ENCODE peak calls at places on chromosomes 11 and 22, in ten cellular contexts. Z is AG10803; J is HTR-8/SVneo; W is left lung; E is activated CD4-positive, alpha-beta T cell treated with anti-CD3 and anti-CD28 coated beads for 4 hours; M is SK-MEL-5; D is stimulated activated CD8-positive, alpha-beta memory T cell treated with anti-CD3 and anti-CD28 coated beads, Interleukin-12 subunit alpha, Interleukin-12 subunit beta, amount 100 ng/mL, for 4 hours; N is uterus; X is neuronal stem cell; P is Kasumi-1. Y is an unnamed sample.

GRCh38 chr22:48744283-48744641 is 1083.4 kb downstream of the BRD1 start:
- DNase-seq in E (no peak), M (no peak), Z (no peak), X (no peak), W (peak; percentile 66), D (no peak), N (no peak), J (no peak), P (no peak), Y (no peak)

GRCh38 chr22:38762607-38763006 is 6.8 kb upstream of the SUN2 start:
- DNase-seq in P (no peak), E (no peak), D (no peak), J (no peak), W (no peak), N (no peak), M (no peak), X (no peak), Z (no peak), Y (no peak)

GRCh38 chr11:78576549-78577097 is 2.0 kb upstream of the NARS2 start:
- DNase-seq in W (no peak), E (no peak), Z (no peak), M (no peak), P (peak; percentile 70), D (no peak), J (no peak), X (no peak), N (no peak), Y (no peak)

GRCh38 chr11:128970598-128971190 is 28.0 kb upstream of the TP53AIP1 start:
- DNase-seq in X (no peak), D (no peak), Z (no peak), J (no peak), M (no peak), E (no peak), W (no peak), N (no peak), P (no peak), Y (no peak)

GRCh38 chr22:25232301-25232700 is 12.9 kb downstream of the CRYBB2 start:
- DNase-seq in P (no peak), E (no peak), Z (peak; percentile 31), M (no peak), D (no peak), X (no peak), J (no peak), W (no peak), N (no peak), Y (no peak)

GRCh38 chr22:48897959-48898358 is 929.7 kb downstream of the BRD1 start:
- DNase-seq in J (no peak), N (no peak), M (no peak), Z (no peak), W (peak; percentile 58), E (no peak), D (no peak), P (no peak), X (no peak), Y (no peak)

GRCh38 chr11:132072880-132073213 is 702.4 kb downstream of the NTM start:
- DNase-seq in X (no peak), N (no peak), D (no peak), J (no peak), P (no peak), M (no peak), Z (peak; percentile 78), W (no peak), E (no peak), Y (no peak)

GRCh38 chr22:46043816-46044717 is 67.1 kb upstream of the WNT7B start:
- DNase-seq in E (no peak), X (no peak), N (peak; percentile 57), M (no peak), P (peak; percentile 31), D (no peak), W (no peak), Z (no peak), J (no peak), Y (no peak)

GRCh38 chr11:3162410-3163240 is 2.5 kb downstream of the OSBPL5 start:
- DNase-seq in W (peak; percentile 51), J (no peak), P (no peak), E (no peak), X (no peak), Z (no peak), M (no peak), N (no peak), D (no peak), Y (no peak)

GRCh38 chr22:46373166-46373565 is 37.7 kb downstream of the TRMU start:
- DNase-seq in W (peak; percentile 43), N (no peak), Z (no peak), M (no peak), E (no peak), P (no peak), J (no peak), X (no peak), D (peak; percentile 24), Y (no peak)

GRCh38 chr22:43883012-43883661 is 8.7 kb downstream of the PNPLA5 start:
- DNase-seq in N (no peak), Z (peak; percentile 56), E (peak; percentile 43), M (peak; percentile 89), J (peak; percentile 72), X (peak; percentile 74), D (no peak), P (peak; percentile 30), W (peak; percentile 39), Y (peak; percentile 77)

GRCh38 chr22:28992565-28993326 is 68.9 kb downstream of the C22orf31 start:
- DNase-seq in Z (no peak), D (no peak), X (no peak), W (no peak), J (no peak), N (no peak), P (no peak), M (no peak), E (no peak), Y (no peak)

GRCh38 chr11:36041988-36042606 is 98.2 kb downstream of the LDLRAD3 start:
- DNase-seq in M (peak; percentile 27), J (no peak), N (no peak), W (no peak), P (peak; percentile 75), X (no peak), E (no peak), Z (peak; percentile 22), D (no peak), Y (no peak)

GRCh38 chr11:86577663-86578636 is 94.5 kb downstream of the ME3 start:
- DNase-seq in X (no peak), W (no peak), E (no peak), D (no peak), J (no peak), Z (peak; percentile 76), N (peak; percentile 69), M (peak; percentile 38), P (no peak), Y (peak; percentile 31)

GRCh38 chr22:44031111-44031963 is 7.2 kb downstream of the PARVB start:
- DNase-seq in X (no peak), Z (no peak), W (peak; percentile 31), N (no peak), J (no peak), P (no peak), E (peak; percentile 4), M (no peak), D (no peak), Y (no peak)

GRCh38 chr11:64263021-64263946 is 12.0 kb downstream of the PLCB3 start:
- DNase-seq in E (no peak), M (no peak), J (no peak), P (peak; percentile 21), X (no peak), N (no peak), Z (peak; percentile 16), D (no peak), W (peak; percentile 69), Y (no peak)

GRCh38 chr11:126366064-126366822 is 10.8 kb downstream of the ST3GAL4 start:
- DNase-seq in Z (no peak), M (no peak), E (no peak), X (no peak), D (no peak), W (no peak), N (peak; percentile 44), J (no peak), P (no peak), Y (no peak)

GRCh38 chr11:121237686-121238658 is 54.6 kb upstream of the SC5D start:
- DNase-seq in M (peak; percentile 97), P (no peak), E (no peak), Z (peak; percentile 80), D (no peak), N (peak; percentile 39), X (no peak), J (no peak), W (no peak), Y (peak; percentile 44)

GRCh38 chr22:29744902-29745301 is 21.9 kb downstream of the ZMAT5 start:
- DNase-seq in P (no peak), M (no peak), D (no peak), E (no peak), W (no peak), N (no peak), X (no peak), J (no peak), Z (peak; percentile 86), Y (no peak)